ENCODE peak calls at places on chromosomes 1 and 21, in five cellular contexts. K is ovary, G is suprapubic skin, S is esophagus squamous epithelium, N is lower leg skin. F is an unnamed sample.

GRCh38 chr1:109137959-109138757 is 24.2 kb downstream of the ELAPOR1 start:
- DNase-seq in K (no peak), G (no peak), S (no peak), N (no peak), F (no peak)

GRCh38 chr21:41612674-41613250 is 104.8 kb upstream of the TMPRSS2 start:
- DNase-seq in N (peak; percentile 96), G (peak; percentile 91), S (no peak), K (peak; percentile 88), F (peak; percentile 89)

GRCh38 chr1:996851-997727 is 2.8 kb downstream of the HES4 start:
- DNase-seq in K (no peak), S (no peak), G (peak; percentile 67), N (peak; percentile 87), F (no peak)

GRCh38 chr21:42093991-42094417 is 22.9 kb downstream of the UMODL1 start:
- DNase-seq in N (no peak), G (peak; percentile 69), S (no peak), K (no peak), F (peak; percentile 99)

GRCh38 chr1:54559771-54560231 is 11.8 kb downstream of the ACOT11 start:
- DNase-seq in N (peak; percentile 80), G (peak; percentile 39), K (peak; percentile 28), S (no peak), F (no peak)

GRCh38 chr1:181601186-181601950 is 118.1 kb downstream of the CACNA1E start:
- DNase-seq in G (no peak), S (no peak), N (no peak), K (no peak), F (no peak)

GRCh38 chr1:151047925-151048644 is 534 bp downstream of the C1orf56 start:
- DNase-seq in S (no peak), G (peak; percentile 84), N (peak; percentile 92), K (peak; percentile 77), F (peak; percentile 86)

GRCh38 chr1:61358770-61359455 is 276.6 kb downstream of the NFIA start:
- DNase-seq in N (no peak), K (no peak), S (no peak), G (no peak), F (no peak)

GRCh38 chr1:212488436-212489283 is 55.9 kb downstream of the NENF start:
- DNase-seq in N (peak; percentile 93), S (no peak), G (peak; percentile 89), K (no peak), F (no peak)

GRCh38 chr21:24514081-24514733 is 1093.1 kb downstream of the MRPL39 start:
- DNase-seq in K (no peak), N (no peak), G (no peak), S (no peak), F (no peak)

GRCh38 chr21:45018131-45019075 is 56.0 kb upstream of the ADARB1 start:
- DNase-seq in S (no peak), G (peak; percentile 65), N (peak; percentile 85), K (peak; percentile 42), F (no peak)

GRCh38 chr1:94254073-94254810 is 16.9 kb upstream of the ARHGAP29 start:
- DNase-seq in N (no peak), G (no peak), K (no peak), S (no peak), F (no peak)

GRCh38 chr1:212186427-212187207 is 98.6 kb upstream of the PPP2R5A start:
- DNase-seq in N (no peak), G (no peak), K (no peak), S (no peak), F (no peak)

GRCh38 chr1:168722964-168723363 is 6.0 kb downstream of the DPT start:
- DNase-seq in S (no peak), N (no peak), K (no peak), G (no peak), F (no peak)

GRCh38 chr1:164673584-164674214 is 114.7 kb downstream of the PBX1 start:
- DNase-seq in K (no peak), S (no peak), G (no peak), N (no peak), F (peak; percentile 35)

GRCh38 chr1:155166373-155167165 is 6.5 kb downstream of the KRTCAP2 start:
- DNase-seq in G (peak; percentile 78), S (no peak), N (peak; percentile 90), K (peak; percentile 67), F (no peak)

GRCh38 chr1:181135462-181135781 is 46.9 kb downstream of the IER5 start:
- DNase-seq in G (no peak), S (no peak), K (no peak), N (no peak), F (no peak)

GRCh38 chr1:205318231-205318991 is 3.1 kb downstream of the NUAK2 start:
- DNase-seq in N (no peak), G (no peak), S (no peak), K (no peak), F (no peak)

GRCh38 chr1:14525262-14525661 is 73.2 kb upstream of the KAZN start:
- DNase-seq in G (no peak), K (no peak), N (no peak), S (no peak), F (no peak)

GRCh38 chr1:41608242-41608641 is 123.8 kb upstream of the EDN2 start:
- DNase-seq in S (no peak), K (no peak), N (no peak), G (no peak), F (no peak)

GRCh38 chr21:38478782-38479181 is 19.5 kb downstream of the ERG start:
- DNase-seq in K (no peak), N (no peak), S (no peak), G (no peak), F (no peak)

GRCh38 chr1:39732730-39733129 is 6.0 kb upstream of the PPIE start:
- DNase-seq in S (no peak), N (no peak), G (no peak), K (no peak), F (no peak)

GRCh38 chr1:36177589-36178463 is 21.9 kb downstream of the MAP7D1 start:
- DNase-seq in S (no peak), N (no peak), K (no peak), G (no peak), F (no peak)

GRCh38 chr1:246364415-246364941 is 142.6 kb downstream of the SMYD3 start:
- DNase-seq in K (no peak), N (no peak), G (no peak), S (no peak), F (no peak)

GRCh38 chr1:231354330-231355020 is 16.4 kb downstream of the SPRTN start:
- DNase-seq in G (no peak), K (no peak), N (no peak), S (no peak), F (no peak)

GRCh38 chr1:5720045-5720444 is 272.2 kb downstream of the NPHP4 start:
- DNase-seq in S (no peak), G (no peak), N (peak; percentile 71), K (no peak), F (no peak)

GRCh38 chr21:16070207-16070651 is 340.4 kb downstream of the USP25 start:
- DNase-seq in S (no peak), G (no peak), N (no peak), K (no peak), F (no peak)

GRCh38 chr1:215250913-215251312 is 168.4 kb downstream of the KCNK2 start:
- DNase-seq in K (no peak), S (no peak), G (no peak), N (no peak), F (no peak)

GRCh38 chr1:228341814-228342626 is 64.6 kb downstream of the TRIM11 start:
- DNase-seq in N (peak; percentile 70), G (peak; percentile 48), K (peak; percentile 29), S (no peak), F (no peak)

GRCh38 chr21:44752701-44753235 is 41.4 kb upstream of the TSPEAR start:
- DNase-seq in S (no peak), N (no peak), K (no peak), G (peak; percentile 49), F (no peak)

GRCh38 chr1:215517441-215517891 is 49.6 kb upstream of the KCTD3 start:
- DNase-seq in S (no peak), N (no peak), G (no peak), K (no peak), F (no peak)

GRCh38 chr1:69686367-69686984 is 118.8 kb downstream of the LRRC7 start:
- DNase-seq in S (no peak), K (no peak), G (no peak), N (no peak), F (no peak)

GRCh38 chr1:3954391-3955160 is 54.5 kb upstream of the C1orf174 start:
- DNase-seq in N (no peak), K (no peak), G (no peak), S (no peak), F (no peak)

GRCh38 chr1:185441608-185442007 is 124.6 kb upstream of the IVNS1ABP start:
- DNase-seq in N (no peak), G (no peak), S (no peak), K (no peak), F (peak; percentile 18)

GRCh38 chr1:173862769-173863223 is 5.0 kb downstream of the GAS5 start:
- DNase-seq in N (no peak), G (no peak), S (no peak), K (no peak), F (no peak)

GRCh38 chr1:173864179-173864867 is 3.5 kb downstream of the GAS5 start:
- DNase-seq in N (no peak), S (no peak), G (no peak), K (no peak), F (no peak)

GRCh38 chr1:173865468-173866164 is 2.2 kb downstream of the GAS5 start:
- DNase-seq in K (no peak), N (no peak), G (no peak), S (no peak), F (no peak)

GRCh38 chr1:173861731-173862145 is 6.1 kb downstream of the GAS5 start:
- DNase-seq in N (no peak), K (no peak), S (no peak), G (no peak), F (no peak)

GRCh38 chr1:173863224-173864151 is 4.3 kb downstream of the GAS5 start:
- DNase-seq in K (no peak), G (no peak), S (no peak), N (no peak), F (no peak)
- TF ChIP-seq POLR2A in K (no peak), G (no peak), S (no peak), N (no peak), F (no peak)

GRCh38 chr1:153629971-153630370 is 1.7 kb downstream of the S100A1 start:
- DNase-seq in S (no peak), G (no peak), N (no peak), K (no peak), F (no peak)
- TF ChIP-seq POLR2A in S (no peak), G (no peak), N (no peak), K (no peak), F (no peak)

GRCh38 chr1:145974721-145975120 is 10.2 kb downstream of the POLR3GL start:
- DNase-seq in S (no peak), G (no peak), N (peak; percentile 68), K (no peak), F (no peak)

GRCh38 chr1:145977016-145977415 is 12.5 kb downstream of the POLR3GL start:
- DNase-seq in S (no peak), K (no peak), G (peak; percentile 63), N (peak; percentile 86), F (no peak)

GRCh38 chr1:145977486-145978476 is 13.3 kb downstream of the POLR3GL start:
- DNase-seq in G (peak; percentile 84), S (no peak), K (peak; percentile 75), N (peak; percentile 92), F (no peak)

GRCh38 chr1:145972580-145972979 is 8.1 kb downstream of the POLR3GL start:
- DNase-seq in S (no peak), N (peak; percentile 73), K (no peak), G (no peak), F (no peak)

GRCh38 chr1:145975216-145975615 is 10.7 kb downstream of the POLR3GL start:
- DNase-seq in G (no peak), S (no peak), K (no peak), N (peak; percentile 50), F (no peak)
- TF ChIP-seq POLR2A in G (no peak), S (no peak), K (no peak), N (no peak), F (no peak)

GRCh38 chr1:33153650-33154049 is 28.2 kb downstream of the TRIM62 start:
- DNase-seq in K (no peak), S (no peak), N (no peak), G (no peak), F (no peak)
- TF ChIP-seq POLR2A in K (no peak), S (no peak), N (no peak), G (no peak), F (no peak)